ENCODE peak calls at places on chromosome 16, in nine cellular contexts. G is GM23248; E is H7; I is nephron progenitor cell; P is dermis blood vessel endothelial cell; W is stimulated activated CD4-positive, alpha-beta T cell treated with anti-CD3 and anti-CD28 coated beads, Interleukin-4, amount 100 ng/mL, for 4 hours; A is naive thymus-derived CD8-positive, alpha-beta T cell; M is NCI-H1417; X is BE2C. Q is an unnamed sample.

GRCh38 chr16:67943619-67944503 is at the start of gene LCAT:
- DNase-seq in G (no peak), E (peak), I (no peak), P (no peak), W (no peak), A (no peak), M (no peak), X (no peak), Q (no peak)

GRCh38 chr16:27639588-27640276 is 89.8 kb downstream of the KATNIP start:
- DNase-seq in G (peak), E (peak), I (peak), P (peak), W (no peak), A (no peak), M (peak), X (peak), Q (no peak)

GRCh38 chr16:89352091-89352681 is 134.7 kb downstream of the ZNF778 start:
- DNase-seq in G (no peak), E (peak), I (no peak), P (no peak), W (no peak), A (no peak), M (no peak), X (no peak), Q (no peak)

GRCh38 chr16:49857423-49858181 is 1.7 kb upstream of the ZNF423 start:
- DNase-seq in G (peak), E (peak), I (peak), P (peak), W (peak), A (no peak), M (peak), X (peak), Q (no peak)

GRCh38 chr16:75304521-75305363 is 53.3 kb upstream of the BCAR1 start:
- DNase-seq in G (peak), E (no peak), I (no peak), P (peak), W (no peak), A (no peak), M (no peak), X (peak), Q (no peak)

GRCh38 chr16:50972899-50973298 is 178.2 kb downstream of the SALL1 start:
- DNase-seq in G (no peak), E (no peak), I (no peak), P (no peak), W (no peak), A (no peak), M (no peak), X (no peak), Q (no peak)

GRCh38 chr16:1430214-1430758 is 592 bp upstream of the PERCC1 start:
- DNase-seq in G (no peak), E (no peak), I (no peak), P (no peak), W (no peak), A (no peak), M (no peak), X (peak), Q (no peak)

GRCh38 chr16:50635505-50636392 is 45.4 kb downstream of the SNX20 start:
- DNase-seq in G (no peak), E (peak), I (no peak), P (no peak), W (no peak), A (no peak), M (no peak), X (peak), Q (no peak)

GRCh38 chr16:88904676-88905365 is 38.4 kb upstream of the PABPN1L start:
- DNase-seq in G (no peak), E (no peak), I (no peak), P (peak), W (no peak), A (no peak), M (no peak), X (no peak), Q (no peak)